ENCODE peak calls at places on chromosomes 2 and 18, in nine cellular contexts. One of them, this sample, is unnamed.

GRCh38 chr18:1797265-1797664 is 774.0 kb downstream of the METTL4 start:
- DNase-seq in NCI-H1417: no peak
- DNase-seq in AML-193: no peak
- DNase-seq in stimulated activated CD8-positive, alpha-beta memory T cell treated with anti-CD3 and anti-CD28 coated beads, Interleukin-15, amount 100 ng/mL, for 24 hours: no peak
- DNase-seq in putamen: no peak
- DNase-seq in NCI-H2029 treated with DMSO at 0.1 percent for 48 hours: no peak
- DNase-seq in activated CD4-positive, CD25-positive, alpha-beta regulatory T cell treated with anti-CD3 and anti-CD28 coated beads, Interleukin-2, amount 50 U/mL, for 72 hours: no peak
- DNase-seq in NCI-H1105: no peak
- DNase-seq in Peyer's patch: no peak
- DNase-seq in this sample: no peak

GRCh38 chr2:216370961-216371633 is 1.2 kb downstream of the MARCHF4 start:
- DNase-seq in activated CD4-positive, CD25-positive, alpha-beta regulatory T cell treated with anti-CD3 and anti-CD28 coated beads, Interleukin-2, amount 50 U/mL, for 72 hours: no peak
- DNase-seq in stimulated activated CD8-positive, alpha-beta memory T cell treated with anti-CD3 and anti-CD28 coated beads, Interleukin-15, amount 100 ng/mL, for 24 hours: no peak
- DNase-seq in putamen: no peak
- DNase-seq in NCI-H1105: peak
- DNase-seq in NCI-H1417: peak
- DNase-seq in AML-193: no peak
- DNase-seq in Peyer's patch: no peak
- DNase-seq in NCI-H2029 treated with DMSO at 0.1 percent for 48 hours: no peak
- DNase-seq in this sample: no peak

GRCh38 chr2:25274868-25275574 is 66.7 kb downstream of the DNMT3A start:
- DNase-seq in stimulated activated CD8-positive, alpha-beta memory T cell treated with anti-CD3 and anti-CD28 coated beads, Interleukin-15, amount 100 ng/mL, for 24 hours: no peak
- DNase-seq in activated CD4-positive, CD25-positive, alpha-beta regulatory T cell treated with anti-CD3 and anti-CD28 coated beads, Interleukin-2, amount 50 U/mL, for 72 hours: no peak
- DNase-seq in putamen: no peak
- DNase-seq in NCI-H2029 treated with DMSO at 0.1 percent for 48 hours: no peak
- DNase-seq in NCI-H1417: no peak
- DNase-seq in Peyer's patch: no peak
- DNase-seq in AML-193: no peak
- DNase-seq in NCI-H1105: no peak
- DNase-seq in this sample: no peak

GRCh38 chr2:209519271-209519670 is 95.4 kb downstream of the MAP2 start:
- DNase-seq in NCI-H1105: no peak
- DNase-seq in stimulated activated CD8-positive, alpha-beta memory T cell treated with anti-CD3 and anti-CD28 coated beads, Interleukin-15, amount 100 ng/mL, for 24 hours: no peak
- DNase-seq in NCI-H2029 treated with DMSO at 0.1 percent for 48 hours: no peak
- DNase-seq in NCI-H1417: no peak
- DNase-seq in putamen: no peak
- DNase-seq in Peyer's patch: no peak
- DNase-seq in AML-193: no peak
- DNase-seq in activated CD4-positive, CD25-positive, alpha-beta regulatory T cell treated with anti-CD3 and anti-CD28 coated beads, Interleukin-2, amount 50 U/mL, for 72 hours: no peak
- DNase-seq in this sample: no peak

GRCh38 chr2:46984034-46984433 is 68.4 kb upstream of the MCFD2 start:
- DNase-seq in AML-193: no peak
- DNase-seq in NCI-H1105: no peak
- DNase-seq in stimulated activated CD8-positive, alpha-beta memory T cell treated with anti-CD3 and anti-CD28 coated beads, Interleukin-15, amount 100 ng/mL, for 24 hours: no peak
- DNase-seq in NCI-H2029 treated with DMSO at 0.1 percent for 48 hours: no peak
- DNase-seq in NCI-H1417: no peak
- DNase-seq in activated CD4-positive, CD25-positive, alpha-beta regulatory T cell treated with anti-CD3 and anti-CD28 coated beads, Interleukin-2, amount 50 U/mL, for 72 hours: no peak
- DNase-seq in putamen: no peak
- DNase-seq in Peyer's patch: no peak
- DNase-seq in this sample: no peak

GRCh38 chr2:108069515-108070310 is 83.4 kb downstream of the SLC5A7 start:
- DNase-seq in stimulated activated CD8-positive, alpha-beta memory T cell treated with anti-CD3 and anti-CD28 coated beads, Interleukin-15, amount 100 ng/mL, for 24 hours: no peak
- DNase-seq in NCI-H2029 treated with DMSO at 0.1 percent for 48 hours: no peak
- DNase-seq in AML-193: no peak
- DNase-seq in NCI-H1417: no peak
- DNase-seq in putamen: no peak
- DNase-seq in activated CD4-positive, CD25-positive, alpha-beta regulatory T cell treated with anti-CD3 and anti-CD28 coated beads, Interleukin-2, amount 50 U/mL, for 72 hours: no peak
- DNase-seq in Peyer's patch: no peak
- DNase-seq in NCI-H1105: no peak
- DNase-seq in this sample: no peak

GRCh38 chr2:45373534-45373933 is 237.5 kb downstream of the SRBD1 start:
- DNase-seq in Peyer's patch: no peak
- DNase-seq in stimulated activated CD8-positive, alpha-beta memory T cell treated with anti-CD3 and anti-CD28 coated beads, Interleukin-15, amount 100 ng/mL, for 24 hours: no peak
- DNase-seq in putamen: no peak
- DNase-seq in NCI-H1417: no peak
- DNase-seq in activated CD4-positive, CD25-positive, alpha-beta regulatory T cell treated with anti-CD3 and anti-CD28 coated beads, Interleukin-2, amount 50 U/mL, for 72 hours: no peak
- DNase-seq in NCI-H1105: no peak
- DNase-seq in AML-193: no peak
- DNase-seq in NCI-H2029 treated with DMSO at 0.1 percent for 48 hours: no peak
- DNase-seq in this sample: no peak

GRCh38 chr18:32072321-32072720 is 19.4 kb upstream of the RNF138 start:
- DNase-seq in Peyer's patch: no peak
- DNase-seq in activated CD4-positive, CD25-positive, alpha-beta regulatory T cell treated with anti-CD3 and anti-CD28 coated beads, Interleukin-2, amount 50 U/mL, for 72 hours: no peak
- DNase-seq in stimulated activated CD8-positive, alpha-beta memory T cell treated with anti-CD3 and anti-CD28 coated beads, Interleukin-15, amount 100 ng/mL, for 24 hours: no peak
- DNase-seq in AML-193: peak
- DNase-seq in putamen: peak
- DNase-seq in NCI-H1105: no peak
- DNase-seq in NCI-H2029 treated with DMSO at 0.1 percent for 48 hours: no peak
- DNase-seq in NCI-H1417: no peak
- DNase-seq in this sample: no peak

GRCh38 chr2:85935746-85936208 is 47.0 kb upstream of the ST3GAL5 start:
- DNase-seq in activated CD4-positive, CD25-positive, alpha-beta regulatory T cell treated with anti-CD3 and anti-CD28 coated beads, Interleukin-2, amount 50 U/mL, for 72 hours: no peak
- DNase-seq in stimulated activated CD8-positive, alpha-beta memory T cell treated with anti-CD3 and anti-CD28 coated beads, Interleukin-15, amount 100 ng/mL, for 24 hours: no peak
- DNase-seq in NCI-H1417: no peak
- DNase-seq in NCI-H2029 treated with DMSO at 0.1 percent for 48 hours: no peak
- DNase-seq in NCI-H1105: no peak
- DNase-seq in AML-193: no peak
- DNase-seq in Peyer's patch: no peak
- DNase-seq in putamen: no peak
- DNase-seq in this sample: no peak